ENCODE peak calls at places on chromosome 10, in six cellular contexts. Z, S, I, J, E and P are unnamed samples.

GRCh38 chr10:128078136-128078969 is 47.9 kb downstream of the MKI67 start:
- DNase-seq in J (no peak), E (peak; percentile 37), Z (no peak), I (peak; percentile 41), S (peak; percentile 51), P (no peak)

GRCh38 chr10:117980216-117980615 is 66.5 kb downstream of the RAB11FIP2 start:
- DNase-seq in E (no peak), Z (no peak), I (no peak), S (no peak), J (no peak), P (no peak)

GRCh38 chr10:12130237-12130872 is 878 bp downstream of the SEC61A2 start:
- DNase-seq in I (peak; percentile 19), Z (no peak), E (peak; percentile 86), S (peak; percentile 81), J (no peak), P (peak; percentile 22)

GRCh38 chr10:35909291-35909690 is 267.2 kb upstream of the FZD8 start:
- DNase-seq in Z (no peak), I (no peak), S (peak; percentile 94), E (no peak), J (no peak), P (no peak)

GRCh38 chr10:67043041-67043440 is 117.2 kb downstream of the LRRTM3 start:
- DNase-seq in S (no peak), E (no peak), J (no peak), Z (no peak), I (no peak), P (no peak)

GRCh38 chr10:46222364-46222935 is 64.3 kb upstream of the ANTXRL start:
- DNase-seq in E (no peak), Z (no peak), S (no peak), J (no peak), I (no peak), P (no peak)

GRCh38 chr10:45374451-45375052 is 536 bp downstream of the ALOX5 start:
- DNase-seq in Z (no peak), I (no peak), S (peak; percentile 33), E (peak; percentile 48), J (no peak), P (no peak)

GRCh38 chr10:10092581-10092980 is 925.1 kb upstream of the CELF2 start:
- DNase-seq in I (no peak), S (peak; percentile 28), J (no peak), Z (no peak), E (no peak), P (peak; percentile 80)

GRCh38 chr10:30600005-30600404 is 29.5 kb downstream of the LYZL2 start:
- DNase-seq in J (no peak), I (no peak), Z (no peak), S (no peak), E (no peak), P (no peak)

GRCh38 chr10:53109320-53109719 is 336.7 kb upstream of the MBL2 start:
- DNase-seq in E (no peak), S (no peak), Z (no peak), J (no peak), I (no peak), P (no peak)

GRCh38 chr10:3850999-3851937 is 66.3 kb upstream of the KLF6 start:
- DNase-seq in S (peak; percentile 54), J (no peak), E (peak; percentile 54), I (no peak), Z (no peak), P (no peak)

DNA sequence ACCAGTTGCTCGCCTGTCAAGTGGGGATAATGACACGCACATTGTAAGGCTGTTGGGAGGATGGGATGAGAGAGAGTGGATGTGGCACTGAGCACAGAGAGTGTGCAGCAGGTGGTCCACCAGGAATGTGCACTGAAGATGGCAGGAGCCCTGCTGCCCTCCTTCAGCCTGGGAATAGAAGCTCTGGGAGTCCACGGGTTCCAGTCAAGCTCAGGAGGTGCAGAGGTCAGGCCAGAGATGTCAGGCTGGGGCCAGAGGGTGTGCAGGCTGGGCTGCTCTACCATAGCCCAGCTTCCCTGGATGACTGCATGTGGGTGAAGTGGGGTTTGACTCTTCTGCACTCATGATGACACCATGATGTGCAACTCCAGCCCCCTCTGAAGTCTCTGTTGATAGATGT is 58.7 kb downstream of the C10orf120 start:
- DNase-seq in J (no peak), S (no peak), E (no peak), I (no peak), Z (no peak), P (no peak)
- H3K4me1 ChIP-seq in J (no peaks in the 10 kb centered on the region), S (no peaks in the 10 kb centered on the region), E (no peaks in the 10 kb centered on the region), I (no peaks in the 10 kb centered on the region), Z (no peaks in the 10 kb centered on the region), P (peaks cover 3% of the 10 kb centered on the region)

GRCh38 chr10:103916254-103916653 is 1.7 kb downstream of the STN1 start:
- DNase-seq in E (no peak), J (no peak), S (no peak), Z (no peak), I (no peak), P (no peak)
- H3K4me3 ChIP-seq in E (peak overlapping the region; percentile 75), J (peak overlapping the region; percentile 71), S (no peak overlapping the region), Z (peak overlapping the region; percentile 59), I (peak overlapping the region; percentile 73), P (peak overlapping the region; percentile 11)

DNA sequence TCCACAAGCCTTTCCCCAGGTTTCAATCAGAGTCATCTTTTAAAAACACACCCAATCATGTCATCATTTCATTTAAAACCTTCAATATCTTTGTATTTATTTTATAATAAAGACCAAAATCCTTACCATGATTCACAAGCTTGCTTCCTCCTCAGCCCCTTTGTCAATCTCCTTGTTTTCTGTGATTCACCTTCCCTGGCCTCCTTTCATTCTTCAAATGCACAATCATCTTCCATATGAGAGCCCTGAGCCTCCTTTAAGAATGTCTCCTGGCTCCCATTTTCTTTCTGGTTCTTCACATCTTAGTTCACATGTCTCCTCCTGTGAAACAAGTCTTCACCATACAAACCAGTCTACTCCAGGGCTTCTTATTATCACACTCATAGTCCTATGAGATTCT is 904.0 kb downstream of the SORCS3 start:
- DNase-seq in Z (no peak), S (no peak), I (no peak), E (no peak), J (no peak), P (no peak)
- H3K4me1 ChIP-seq in Z (no peaks in the 10 kb centered on the region), S (no peaks in the 10 kb centered on the region), I (no peaks in the 10 kb centered on the region), E (no peaks in the 10 kb centered on the region), J (no peaks in the 10 kb centered on the region), P (no peaks in the 10 kb centered on the region)

DNA sequence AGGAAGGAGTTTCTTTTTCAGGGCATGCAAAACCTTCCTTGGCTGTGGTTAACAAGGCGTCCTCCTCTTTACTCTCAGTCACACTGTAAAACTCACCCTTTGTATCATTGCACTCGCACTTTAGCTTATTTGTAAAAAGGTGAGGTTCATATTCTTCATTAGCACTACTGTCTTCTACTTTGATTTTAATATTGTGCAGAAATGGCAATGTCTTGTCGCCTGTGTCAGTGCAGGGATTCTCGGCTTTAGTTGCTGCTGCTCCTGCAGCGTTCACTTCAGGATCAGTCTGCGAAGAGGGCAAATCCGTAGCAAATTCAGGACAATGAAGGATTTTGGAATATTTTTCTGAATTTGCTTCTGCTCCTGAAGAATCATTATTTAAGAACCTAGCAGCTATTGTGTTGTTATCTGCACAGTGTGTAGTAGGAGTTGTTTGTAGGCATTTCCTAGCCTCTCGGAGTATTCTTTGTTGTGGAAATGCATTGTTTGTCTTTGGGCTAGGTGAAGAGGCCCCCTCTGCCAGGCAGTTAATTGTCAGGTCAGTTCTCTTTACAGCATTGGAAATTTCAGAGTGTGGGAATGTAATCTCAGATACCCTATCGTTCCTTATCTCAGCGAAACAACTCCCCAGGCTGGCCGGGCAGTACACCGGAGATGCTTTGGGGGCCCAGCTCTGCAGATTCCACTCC is 9.8 kb downstream of the SKIDA1 start:
- DNase-seq in E (no peak), I (no peak), J (no peak), S (peak; percentile 94), Z (no peak), P (no peak)
- H3K4me3 ChIP-seq in E (no peak overlapping the region), I (peak overlapping the region; percentile 63), J (peak overlapping the region; percentile 66), S (peak overlapping the region; percentile 68), Z (peak overlapping the region; percentile 76), P (peak overlapping the region; percentile 89)

GRCh38 chr10:100759331-100759730 is 13.9 kb downstream of the PAX2 start:
- DNase-seq in E (no peak), I (no peak), S (peak; percentile 69), Z (no peak), J (no peak), P (no peak)
- H3K4me1 ChIP-seq in E (no peaks in the 10 kb centered on the region), I (no peaks in the 10 kb centered on the region), S (peaks cover 18% of the 10 kb centered on the region), Z (no peaks in the 10 kb centered on the region), J (no peaks in the 10 kb centered on the region), P (no peaks in the 10 kb centered on the region)